ENCODE peak calls at places on chromosomes 16 and 17, in seven cellular contexts. One of them, this sample, is unnamed.

GRCh38 chr17:4594406-4595349 is 10.3 kb downstream of the SMTNL2 start:
- DNase-seq in cardiac muscle cell: peak
- DNase-seq in uterus: no peak
- DNase-seq in lower lobe of right lung: peak
- DNase-seq in astrocyte of the cerebellum: no peak
- DNase-seq in fibroblast of lung: no peak
- DNase-seq in GM12865: peak
- DNase-seq in this sample: peak

GRCh38 chr17:57073626-57074025 is 11.4 kb upstream of the AKAP1 start:
- DNase-seq in lower lobe of right lung: no peak
- DNase-seq in fibroblast of lung: no peak
- DNase-seq in cardiac muscle cell: no peak
- DNase-seq in GM12865: no peak
- DNase-seq in uterus: no peak
- DNase-seq in astrocyte of the cerebellum: no peak
- DNase-seq in this sample: no peak

GRCh38 chr17:79790805-79791353 is 6.0 kb downstream of the CBX8 start:
- DNase-seq in astrocyte of the cerebellum: no peak
- DNase-seq in uterus: no peak
- DNase-seq in GM12865: no peak
- DNase-seq in cardiac muscle cell: no peak
- DNase-seq in fibroblast of lung: no peak
- DNase-seq in lower lobe of right lung: no peak
- DNase-seq in this sample: peak

GRCh38 chr17:46877466-46877865 is 26.1 kb downstream of the WNT9B start:
- DNase-seq in GM12865: no peak
- DNase-seq in cardiac muscle cell: no peak
- DNase-seq in uterus: no peak
- DNase-seq in astrocyte of the cerebellum: no peak
- DNase-seq in lower lobe of right lung: no peak
- DNase-seq in fibroblast of lung: no peak
- DNase-seq in this sample: no peak

GRCh38 chr16:52843386-52843785 is 209.3 kb downstream of the CHD9NB start:
- DNase-seq in GM12865: no peak
- DNase-seq in cardiac muscle cell: no peak
- DNase-seq in fibroblast of lung: no peak
- DNase-seq in uterus: no peak
- DNase-seq in astrocyte of the cerebellum: no peak
- DNase-seq in lower lobe of right lung: no peak
- DNase-seq in this sample: no peak

GRCh38 chr16:27547134-27547533 is 2.6 kb downstream of the GTF3C1 start:
- DNase-seq in fibroblast of lung: peak
- DNase-seq in uterus: peak
- DNase-seq in astrocyte of the cerebellum: peak
- DNase-seq in lower lobe of right lung: no peak
- DNase-seq in cardiac muscle cell: no peak
- DNase-seq in GM12865: peak
- DNase-seq in this sample: no peak

GRCh38 chr17:74118504-74118903 is 85.0 kb upstream of the RPL38 start:
- DNase-seq in uterus: no peak
- DNase-seq in fibroblast of lung: no peak
- DNase-seq in GM12865: peak
- DNase-seq in lower lobe of right lung: no peak
- DNase-seq in astrocyte of the cerebellum: no peak
- DNase-seq in cardiac muscle cell: peak
- DNase-seq in this sample: peak

GRCh38 chr17:2004435-2004952 is 20.6 kb downstream of the RTN4RL1 start:
- DNase-seq in fibroblast of lung: no peak
- DNase-seq in lower lobe of right lung: no peak
- DNase-seq in GM12865: no peak
- DNase-seq in cardiac muscle cell: peak
- DNase-seq in uterus: no peak
- DNase-seq in astrocyte of the cerebellum: no peak
- DNase-seq in this sample: no peak

GRCh38 chr17:40922239-40922638 is 15.2 kb downstream of the KRT23 start:
- DNase-seq in cardiac muscle cell: no peak
- DNase-seq in lower lobe of right lung: peak
- DNase-seq in fibroblast of lung: peak
- DNase-seq in GM12865: no peak
- DNase-seq in uterus: peak
- DNase-seq in astrocyte of the cerebellum: no peak
- DNase-seq in this sample: no peak

DNA sequence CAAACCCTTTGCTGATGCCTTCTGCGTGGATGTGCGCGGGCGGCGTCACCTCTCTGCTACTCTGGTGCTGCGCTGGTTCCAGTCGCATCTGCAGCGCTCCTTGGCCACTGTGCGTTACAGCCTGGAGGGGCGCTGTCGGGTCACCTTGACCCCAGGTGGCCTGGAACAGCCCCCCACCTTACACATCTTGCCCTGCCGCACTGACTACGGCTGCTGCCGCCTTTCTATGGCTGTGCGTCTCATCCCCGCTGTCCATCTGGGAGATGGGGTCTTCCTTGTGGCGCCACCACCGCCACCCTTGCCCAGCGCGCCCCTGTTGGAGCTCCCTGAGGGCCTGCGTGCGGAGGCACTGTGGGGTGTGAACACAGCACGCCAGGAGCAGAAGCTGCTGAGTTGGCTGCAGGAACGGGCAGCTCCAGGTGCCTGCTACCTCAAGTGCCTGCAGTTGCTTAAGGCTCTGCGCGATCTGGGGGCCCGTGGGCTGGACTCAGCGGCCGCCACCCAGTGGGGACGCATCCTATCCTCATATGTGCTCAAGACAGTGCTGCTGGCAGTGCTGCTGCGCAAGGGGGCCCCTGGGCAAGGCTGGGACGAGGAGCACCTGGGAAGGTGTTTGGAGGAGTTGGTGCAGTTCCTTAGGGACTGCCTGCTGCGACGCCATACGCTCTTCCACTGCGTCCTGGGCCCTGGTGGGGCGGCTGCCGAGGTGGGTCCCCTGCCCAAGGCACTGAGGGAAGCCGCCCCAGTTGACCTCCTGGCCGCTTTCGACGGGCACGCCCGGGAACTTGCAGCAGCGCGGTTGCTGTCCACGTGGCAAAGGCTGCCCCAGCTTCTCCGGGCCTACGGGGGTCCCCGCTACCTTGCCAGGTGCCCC is 1.6 kb downstream of the ITPRIPL2 start:
- DNase-seq in astrocyte of the cerebellum: no peak
- DNase-seq in fibroblast of lung: no peak
- DNase-seq in GM12865: no peak
- DNase-seq in lower lobe of right lung: no peak
- DNase-seq in uterus: no peak
- DNase-seq in cardiac muscle cell: no peak
- DNase-seq in this sample: peak
- TF ChIP-seq CTCF in astrocyte of the cerebellum: no peak
- TF ChIP-seq CTCF in fibroblast of lung: peak
- TF ChIP-seq CTCF in GM12865: no peak
- TF ChIP-seq CTCF in lower lobe of right lung: peak
- TF ChIP-seq CTCF in uterus: no peak
- TF ChIP-seq CTCF in cardiac muscle cell: peak
- TF ChIP-seq CTCF in this sample: peak

DNA sequence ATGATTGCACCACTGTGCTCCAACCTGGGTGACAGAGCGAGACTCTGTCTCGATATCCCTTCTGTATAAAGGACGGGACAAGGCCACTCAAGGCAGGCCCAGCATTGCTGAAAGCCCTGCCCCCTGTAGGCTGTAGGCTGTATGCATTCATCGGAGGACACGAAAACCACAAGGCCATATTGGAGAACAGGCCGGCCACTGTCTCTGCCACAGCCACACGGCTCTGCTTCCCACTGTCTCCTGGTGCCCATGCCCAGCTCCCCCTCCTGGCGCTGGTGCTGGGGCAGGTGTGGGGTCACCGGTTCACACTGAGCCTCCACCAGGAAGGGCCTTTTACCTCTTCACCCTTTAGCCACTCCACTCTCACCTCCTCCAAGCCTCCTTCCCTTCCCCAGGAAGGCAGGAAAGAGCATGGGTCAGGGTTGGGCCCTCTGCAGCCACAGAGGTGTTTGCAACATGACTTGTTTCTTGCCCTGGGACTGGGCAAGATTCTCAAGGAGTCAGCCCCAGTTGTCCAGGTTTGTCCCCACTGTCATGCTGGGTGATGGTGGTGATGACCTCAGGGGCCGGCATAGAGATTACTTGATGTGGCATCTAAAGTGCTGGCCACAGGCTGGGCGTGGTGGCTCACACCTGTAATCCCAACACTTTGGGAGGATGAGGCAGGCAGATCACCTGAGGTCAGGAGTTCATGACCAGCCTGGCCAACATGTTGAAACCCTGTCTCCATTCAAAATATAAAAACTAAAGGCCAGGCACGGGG is 5.3 kb upstream of the NTN3 start:
- DNase-seq in fibroblast of lung: no peak
- DNase-seq in lower lobe of right lung: no peak
- DNase-seq in GM12865: no peak
- DNase-seq in astrocyte of the cerebellum: no peak
- DNase-seq in cardiac muscle cell: no peak
- DNase-seq in uterus: no peak
- DNase-seq in this sample: no peak
- TF ChIP-seq CTCF in fibroblast of lung: peak
- TF ChIP-seq CTCF in lower lobe of right lung: no peak
- TF ChIP-seq CTCF in GM12865: peak
- TF ChIP-seq CTCF in astrocyte of the cerebellum: peak
- TF ChIP-seq CTCF in cardiac muscle cell: peak
- TF ChIP-seq CTCF in uterus: no peak
- TF ChIP-seq CTCF in this sample: peak

GRCh38 chr17:58590377-58590776 is 75.9 kb upstream of the MTMR4 start:
- DNase-seq in fibroblast of lung: no peak
- DNase-seq in astrocyte of the cerebellum: no peak
- DNase-seq in uterus: no peak
- DNase-seq in cardiac muscle cell: no peak
- DNase-seq in lower lobe of right lung: no peak
- DNase-seq in GM12865: no peak
- DNase-seq in this sample: no peak

GRCh38 chr17:58585554-58585953 is 71.1 kb upstream of the MTMR4 start:
- DNase-seq in GM12865: no peak
- DNase-seq in cardiac muscle cell: no peak
- DNase-seq in uterus: no peak
- DNase-seq in lower lobe of right lung: no peak
- DNase-seq in fibroblast of lung: no peak
- DNase-seq in astrocyte of the cerebellum: no peak
- DNase-seq in this sample: no peak

GRCh38 chr17:58586009-58586408 is 71.6 kb upstream of the MTMR4 start:
- DNase-seq in cardiac muscle cell: no peak
- DNase-seq in GM12865: no peak
- DNase-seq in uterus: no peak
- DNase-seq in lower lobe of right lung: no peak
- DNase-seq in fibroblast of lung: no peak
- DNase-seq in astrocyte of the cerebellum: no peak
- DNase-seq in this sample: no peak

GRCh38 chr17:58591455-58591854 is 77.0 kb upstream of the MTMR4 start:
- DNase-seq in GM12865: no peak
- DNase-seq in cardiac muscle cell: no peak
- DNase-seq in fibroblast of lung: no peak
- DNase-seq in astrocyte of the cerebellum: no peak
- DNase-seq in uterus: no peak
- DNase-seq in lower lobe of right lung: no peak
- DNase-seq in this sample: no peak

DNA sequence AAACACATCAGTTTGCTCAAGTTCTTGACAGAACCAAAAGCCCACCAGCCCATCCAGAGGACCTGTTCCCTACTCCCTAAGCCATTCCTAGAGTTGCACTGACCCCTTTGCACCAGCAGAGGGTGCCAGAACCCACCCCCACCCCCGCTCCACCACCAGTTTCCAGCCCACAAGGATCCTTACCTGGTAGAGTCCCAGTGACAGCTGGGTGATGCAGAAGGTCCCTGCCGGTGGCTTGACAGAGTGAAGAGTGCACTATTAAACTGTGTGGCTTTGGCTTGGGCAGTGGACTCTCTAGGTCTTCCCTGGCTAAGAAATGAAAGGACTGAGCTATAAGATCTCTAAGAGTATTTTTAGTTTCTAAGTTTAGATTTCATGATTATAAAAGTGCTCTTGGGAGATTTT is 73.3 kb upstream of the MTMR4 start:
- DNase-seq in uterus: peak
- DNase-seq in GM12865: peak
- DNase-seq in astrocyte of the cerebellum: peak
- DNase-seq in cardiac muscle cell: peak
- DNase-seq in fibroblast of lung: peak
- DNase-seq in lower lobe of right lung: peak
- DNase-seq in this sample: peak
- TF ChIP-seq CTCF in uterus: peak
- TF ChIP-seq CTCF in GM12865: peak
- TF ChIP-seq CTCF in astrocyte of the cerebellum: peak
- TF ChIP-seq CTCF in cardiac muscle cell: peak
- TF ChIP-seq CTCF in fibroblast of lung: peak
- TF ChIP-seq CTCF in lower lobe of right lung: peak
- TF ChIP-seq CTCF in this sample: peak

GRCh38 chr17:43543300-43543699 is 2.8 kb downstream of the ETV4 start:
- DNase-seq in GM12865: no peak
- DNase-seq in lower lobe of right lung: no peak
- DNase-seq in uterus: no peak
- DNase-seq in fibroblast of lung: no peak
- DNase-seq in cardiac muscle cell: no peak
- DNase-seq in astrocyte of the cerebellum: no peak
- DNase-seq in this sample: no peak

GRCh38 chr17:43542854-43543253 is 3.3 kb downstream of the ETV4 start:
- DNase-seq in lower lobe of right lung: no peak
- DNase-seq in uterus: no peak
- DNase-seq in astrocyte of the cerebellum: no peak
- DNase-seq in cardiac muscle cell: no peak
- DNase-seq in GM12865: no peak
- DNase-seq in fibroblast of lung: no peak
- DNase-seq in this sample: no peak

GRCh38 chr17:43546317-43547188 is at the start of gene ETV4:
- DNase-seq in fibroblast of lung: peak
- DNase-seq in uterus: peak
- DNase-seq in astrocyte of the cerebellum: peak
- DNase-seq in cardiac muscle cell: peak
- DNase-seq in lower lobe of right lung: peak
- DNase-seq in GM12865: peak
- DNase-seq in this sample: peak

GRCh38 chr17:43545383-43545632 is 832 bp downstream of the ETV4 start:
- DNase-seq in GM12865: no peak
- DNase-seq in uterus: peak
- DNase-seq in lower lobe of right lung: no peak
- DNase-seq in astrocyte of the cerebellum: no peak
- DNase-seq in fibroblast of lung: no peak
- DNase-seq in cardiac muscle cell: peak
- DNase-seq in this sample: no peak

DNA sequence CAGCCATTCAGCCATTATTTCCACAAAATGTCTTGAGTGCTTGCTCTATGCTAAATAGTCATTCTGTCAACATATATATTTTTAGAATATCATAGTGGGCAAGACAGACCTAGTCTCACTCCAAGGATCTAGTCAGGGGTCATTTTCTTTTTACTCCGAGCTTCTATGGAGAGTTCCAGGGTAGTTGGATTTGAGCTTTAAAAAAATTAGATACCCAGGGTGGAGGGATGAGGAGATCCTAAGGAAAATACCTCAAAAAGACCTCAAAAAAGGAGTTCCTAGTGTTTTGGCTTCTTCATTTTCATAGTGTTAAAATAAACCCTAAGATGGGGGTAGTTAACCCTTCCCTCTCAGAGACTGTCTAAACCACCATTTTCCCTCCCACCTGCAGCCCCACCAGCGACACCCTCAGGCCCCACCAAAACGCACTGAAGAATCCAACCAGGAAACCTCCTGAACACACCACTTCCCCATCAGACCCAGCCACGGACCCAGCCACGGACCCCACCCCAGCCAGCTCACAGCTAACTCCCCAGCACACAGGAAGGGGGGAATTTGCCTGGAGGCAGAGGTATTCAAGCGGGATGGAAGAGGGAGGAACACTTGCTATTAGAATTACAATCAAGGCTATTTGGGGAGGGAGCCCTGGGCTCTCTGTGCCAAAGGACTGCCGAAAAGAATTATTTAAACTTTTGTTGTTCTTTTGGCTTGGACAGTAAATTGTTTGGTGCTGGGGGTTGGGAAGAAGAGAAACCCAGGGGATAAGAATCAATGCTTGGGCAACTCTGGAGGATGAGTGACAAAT is 2.2 kb downstream of the ETV4 start:
- DNase-seq in GM12865: no peak
- DNase-seq in lower lobe of right lung: no peak
- DNase-seq in fibroblast of lung: no peak
- DNase-seq in astrocyte of the cerebellum: no peak
- DNase-seq in uterus: no peak
- DNase-seq in cardiac muscle cell: no peak
- DNase-seq in this sample: no peak
- TF ChIP-seq CTCF in GM12865: no peak
- TF ChIP-seq CTCF in lower lobe of right lung: no peak
- TF ChIP-seq CTCF in fibroblast of lung: no peak
- TF ChIP-seq CTCF in astrocyte of the cerebellum: peak
- TF ChIP-seq CTCF in uterus: no peak
- TF ChIP-seq CTCF in cardiac muscle cell: no peak
- TF ChIP-seq CTCF in this sample: no peak

This sample was measured in glutamatergic neuron.